ENCODE peak calls at places on chromosomes 1 and 21, in six cellular contexts. R, I, S, B, K and G are unnamed samples.

GRCh38 chr1:208516780-208517179 is 272.6 kb upstream of the PLXNA2 start:
- DNase-seq in R (no peak), I (no peak), S (no peak), B (no peak), K (no peak), G (no peak)

GRCh38 chr1:99751877-99752504 is 14.4 kb downstream of the FRRS1 start:
- DNase-seq in R (no peak), I (no peak), S (no peak), B (no peak), K (no peak), G (no peak)

GRCh38 chr1:2232255-2232915 is 4.3 kb downstream of the SKI start:
- DNase-seq in R (no peak), I (no peak), S (no peak), B (peak), K (no peak), G (no peak)

GRCh38 chr1:231508497-231508896 is 20.0 kb upstream of the TSNAX start:
- DNase-seq in R (no peak), I (no peak), S (no peak), B (no peak), K (no peak), G (no peak)

GRCh38 chr1:183238071-183238470 is 52.0 kb downstream of the LAMC2 start:
- DNase-seq in R (peak), I (no peak), S (no peak), B (no peak), K (no peak), G (no peak)

GRCh38 chr1:9009438-9010366 is 16.5 kb downstream of the SLC2A7 start:
- DNase-seq in R (no peak), I (no peak), S (peak), B (no peak), K (no peak), G (peak)

GRCh38 chr1:77031101-77031662 is 163.9 kb downstream of the ST6GALNAC5 start:
- DNase-seq in R (peak), I (no peak), S (no peak), B (no peak), K (no peak), G (no peak)

GRCh38 chr1:119773711-119774241 is 5.1 kb upstream of the HMGCS2 start:
- DNase-seq in R (no peak), I (no peak), S (no peak), B (no peak), K (no peak), G (no peak)

GRCh38 chr1:48793863-48794262 is 17.2 kb upstream of the BEND5 start:
- DNase-seq in R (no peak), I (no peak), S (no peak), B (no peak), K (no peak), G (no peak)

GRCh38 chr1:81032973-81033425 is 767.7 kb upstream of the ADGRL2 start:
- DNase-seq in R (no peak), I (no peak), S (no peak), B (no peak), K (no peak), G (no peak)

GRCh38 chr1:214548988-214549387 is 2.4 kb downstream of the PTPN14 start:
- DNase-seq in R (peak), I (peak), S (peak), B (peak), K (peak), G (no peak)

GRCh38 chr1:46489169-46489637 is 433 bp upstream of the DMBX1 start:
- DNase-seq in R (peak), I (no peak), S (no peak), B (no peak), K (no peak), G (no peak)

GRCh38 chr21:42199488-42200463 is 19.2 kb upstream of the ABCG1 start:
- DNase-seq in R (peak), I (no peak), S (no peak), B (no peak), K (no peak), G (no peak)

GRCh38 chr1:94481473-94481933 is 60.1 kb downstream of the F3 start:
- DNase-seq in R (peak), I (peak), S (peak), B (peak), K (no peak), G (peak)

GRCh38 chr1:42462828-42463763 is at the start of gene CCDC30:
- DNase-seq in R (peak), I (peak), S (peak), B (peak), K (peak), G (peak)

GRCh38 chr1:30478799-30479198 is 244.6 kb downstream of the MATN1 start:
- DNase-seq in R (no peak), I (no peak), S (no peak), B (no peak), K (no peak), G (no peak)

GRCh38 chr1:221509575-221510360 is 232.1 kb downstream of the DUSP10 start:
- DNase-seq in R (no peak), I (no peak), S (no peak), B (no peak), K (no peak), G (no peak)

GRCh38 chr21:24280591-24280990 is 1326.7 kb downstream of the MRPL39 start:
- DNase-seq in R (no peak), I (no peak), S (no peak), B (no peak), K (no peak), G (no peak)

GRCh38 chr21:35198004-35198403 is 148.9 kb upstream of the RUNX1 start:
- DNase-seq in R (peak), I (no peak), S (no peak), B (no peak), K (no peak), G (no peak)

GRCh38 chr21:34037446-34037845 is 35.9 kb upstream of the MRPS6 start:
- DNase-seq in R (peak), I (no peak), S (no peak), B (no peak), K (no peak), G (no peak)

GRCh38 chr1:41383094-41383852 is 22.0 kb downstream of the FOXO6 start:
- DNase-seq in R (no peak), I (no peak), S (no peak), B (no peak), K (no peak), G (peak)

GRCh38 chr1:84888753-84889152 is 4.3 kb downstream of the LPAR3 start:
- DNase-seq in R (no peak), I (no peak), S (no peak), B (no peak), K (no peak), G (no peak)

GRCh38 chr21:27464643-27465042 is 497.8 kb upstream of the ADAMTS5 start:
- DNase-seq in R (peak), I (no peak), S (no peak), B (no peak), K (no peak), G (no peak)

GRCh38 chr1:234001817-234002216 is 97.3 kb downstream of the SLC35F3 start:
- DNase-seq in R (peak), I (no peak), S (no peak), B (no peak), K (no peak), G (no peak)

GRCh38 chr1:153561401-153561985 is 4.2 kb downstream of the S100A2 start:
- DNase-seq in R (peak), I (no peak), S (no peak), B (no peak), K (no peak), G (no peak)

GRCh38 chr1:88029142-88029541 is 654.9 kb upstream of the PKN2 start:
- DNase-seq in R (no peak), I (no peak), S (no peak), B (no peak), K (no peak), G (no peak)

GRCh38 chr21:39681845-39682244 is 63.1 kb upstream of the IGSF5 start:
- DNase-seq in R (peak), I (no peak), S (no peak), B (no peak), K (no peak), G (no peak)

GRCh38 chr1:22611530-22611947 is 24.9 kb upstream of the C1QA start:
- DNase-seq in R (peak), I (peak), S (peak), B (peak), K (peak), G (peak)

GRCh38 chr1:242651817-242652216 is 127.3 kb upstream of the PLD5 start:
- DNase-seq in R (peak), I (no peak), S (no peak), B (no peak), K (no peak), G (peak)

GRCh38 chr1:44261963-44262362 is 48.7 kb downstream of the DMAP1 start:
- DNase-seq in R (no peak), I (no peak), S (no peak), B (peak), K (no peak), G (no peak)

GRCh38 chr21:35475768-35476167 is 426.7 kb upstream of the RUNX1 start:
- DNase-seq in R (no peak), I (no peak), S (no peak), B (no peak), K (no peak), G (peak)

GRCh38 chr21:35467536-35467935 is 418.4 kb upstream of the RUNX1 start:
- DNase-seq in R (no peak), I (no peak), S (no peak), B (no peak), K (no peak), G (no peak)

GRCh38 chr1:152519876-152520275 is 5.6 kb downstream of the CRCT1 start:
- DNase-seq in R (no peak), I (no peak), S (no peak), B (no peak), K (no peak), G (no peak)

GRCh38 chr1:77874804-77875445 is 13.5 kb upstream of the NEXN start:
- DNase-seq in R (peak), I (no peak), S (no peak), B (no peak), K (no peak), G (no peak)

GRCh38 chr21:30083120-30083945 is 83.3 kb downstream of the CLDN17 start:
- DNase-seq in R (peak), I (no peak), S (no peak), B (no peak), K (no peak), G (no peak)

GRCh38 chr1:115356356-115356755 is 18.3 kb upstream of the NGF start:
- DNase-seq in R (peak), I (no peak), S (no peak), B (no peak), K (no peak), G (no peak)

GRCh38 chr1:25802915-25803314 is 2.9 kb downstream of the SELENON start:
- DNase-seq in R (no peak), I (no peak), S (no peak), B (no peak), K (no peak), G (no peak)

GRCh38 chr1:203362561-203363055 is 11.7 kb upstream of the FMOD start:
- DNase-seq in R (no peak), I (no peak), S (no peak), B (no peak), K (no peak), G (no peak)

GRCh38 chr1:234408757-234409156 is 35.5 kb downstream of the COA6 start:
- DNase-seq in R (no peak), I (no peak), S (no peak), B (no peak), K (no peak), G (no peak)

GRCh38 chr1:67394548-67394947 is 35.7 kb downstream of the SERBP1 start:
- DNase-seq in R (no peak), I (no peak), S (no peak), B (no peak), K (no peak), G (no peak)

GRCh38 chr1:225754940-225755635 is 22.5 kb upstream of the SRP9 start:
- DNase-seq in R (peak), I (peak), S (peak), B (no peak), K (no peak), G (no peak)

GRCh38 chr1:225755668-225756294 is 21.8 kb upstream of the SRP9 start:
- DNase-seq in R (no peak), I (no peak), S (peak), B (no peak), K (no peak), G (no peak)

GRCh38 chr1:225760531-225760930 is 17.1 kb upstream of the SRP9 start:
- DNase-seq in R (no peak), I (no peak), S (no peak), B (no peak), K (no peak), G (no peak)

GRCh38 chr1:225762002-225762441 is 15.6 kb upstream of the SRP9 start:
- DNase-seq in R (no peak), I (no peak), S (no peak), B (no peak), K (no peak), G (no peak)

DNA sequence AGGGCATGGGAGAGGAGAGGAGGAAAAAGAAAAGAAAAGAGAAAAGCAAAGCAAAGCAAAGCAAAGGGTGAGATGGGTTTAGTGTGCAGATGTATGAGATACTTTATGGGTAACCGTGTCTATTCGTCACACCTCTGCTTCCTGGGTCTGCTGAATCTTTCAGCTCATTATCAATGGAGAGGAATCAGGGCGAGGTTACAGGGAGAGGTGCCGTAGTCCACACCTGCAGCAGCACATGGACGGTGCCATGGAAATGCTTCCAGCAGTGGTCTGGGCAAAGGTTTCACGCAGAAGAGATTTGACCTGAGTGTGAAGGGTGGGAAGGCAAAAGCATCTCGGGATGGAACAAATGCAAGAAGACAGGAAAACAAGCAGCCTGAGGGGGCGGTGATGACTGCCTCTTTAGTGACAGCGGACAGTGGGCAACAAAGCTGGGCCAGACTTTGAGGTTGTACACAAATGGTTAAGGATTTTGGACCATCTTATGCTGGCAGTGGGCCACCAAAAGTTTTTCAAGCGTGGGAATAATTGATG is 19.6 kb upstream of the SRP9 start:
- DNase-seq in R (no peak), I (no peak), S (peak), B (no peak), K (no peak), G (no peak)
- H3K4me3 ChIP-seq in R (no peak), I (no peak), S (no peak), B (no peak), K (no peak), G (no peak)

GRCh38 chr21:31310750-31311149 is 33.3 kb downstream of the TIAM1 start:
- DNase-seq in R (peak), I (no peak), S (no peak), B (no peak), K (no peak), G (no peak)
- H3K4me3 ChIP-seq in R (no peak), I (no peak), S (no peak), B (no peak), K (no peak), G (no peak)

GRCh38 chr1:182101415-182102041 is 40.0 kb upstream of the ZNF648 start:
- DNase-seq in R (peak), I (peak), S (no peak), B (peak), K (no peak), G (no peak)
- H3K4me3 ChIP-seq in R (no peak), I (no peak), S (no peak), B (no peak), K (no peak), G (no peak)

DNA sequence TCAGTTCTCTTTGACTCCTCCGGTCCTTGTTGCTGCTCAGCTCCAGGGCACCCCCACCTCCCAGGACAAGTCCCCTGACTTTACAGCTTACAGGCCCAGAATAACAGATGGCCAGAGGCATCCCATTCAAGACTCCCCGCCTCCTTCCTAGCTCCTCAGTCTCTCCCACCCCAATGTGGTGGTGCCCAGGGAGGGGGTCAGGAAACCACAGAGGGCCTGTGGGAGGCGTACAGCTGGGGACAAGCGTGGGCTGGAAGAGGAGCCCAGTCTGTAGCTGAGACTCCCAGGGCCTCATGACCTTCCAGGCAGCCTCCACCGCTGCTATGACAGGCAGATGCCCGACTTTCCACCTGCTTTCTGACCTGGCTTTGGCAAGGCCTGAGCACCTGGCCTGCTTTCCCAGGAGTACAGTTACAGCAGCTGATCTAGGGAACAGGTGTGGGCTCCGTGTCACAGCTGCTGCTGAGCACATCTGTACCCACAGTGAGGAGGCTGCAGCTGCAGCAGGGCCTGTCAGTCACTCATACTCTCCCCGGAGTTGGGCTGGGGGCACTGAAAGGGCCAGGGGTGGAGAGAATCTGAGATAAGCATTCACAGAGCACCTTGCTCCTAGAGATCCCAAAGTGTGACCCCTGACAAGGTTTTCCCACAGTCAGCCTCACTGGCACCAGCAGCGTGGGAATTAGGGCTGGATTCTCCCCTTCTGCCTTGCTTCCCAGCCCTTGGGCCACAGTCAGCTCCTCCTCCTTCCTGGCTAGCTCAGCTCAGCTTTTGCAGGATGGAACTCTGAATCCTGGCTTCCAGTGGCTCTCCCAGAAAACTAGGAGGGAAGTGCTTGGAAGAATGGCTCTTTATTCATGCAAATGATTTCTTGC is 7.1 kb upstream of the NAV1 start:
- DNase-seq in R (no peak), I (peak), S (no peak), B (no peak), K (peak), G (no peak)
- H3K4me3 ChIP-seq in R (no peak), I (no peak), S (no peak), B (no peak), K (no peak), G (no peak)

GRCh38 chr1:64539808-64540207 is 69.9 kb downstream of the CACHD1 start:
- DNase-seq in R (no peak), I (peak), S (peak), B (peak), K (peak), G (no peak)
- H3K4me3 ChIP-seq in R (no peak), I (no peak), S (no peak), B (peak), K (peak), G (no peak)

DNA sequence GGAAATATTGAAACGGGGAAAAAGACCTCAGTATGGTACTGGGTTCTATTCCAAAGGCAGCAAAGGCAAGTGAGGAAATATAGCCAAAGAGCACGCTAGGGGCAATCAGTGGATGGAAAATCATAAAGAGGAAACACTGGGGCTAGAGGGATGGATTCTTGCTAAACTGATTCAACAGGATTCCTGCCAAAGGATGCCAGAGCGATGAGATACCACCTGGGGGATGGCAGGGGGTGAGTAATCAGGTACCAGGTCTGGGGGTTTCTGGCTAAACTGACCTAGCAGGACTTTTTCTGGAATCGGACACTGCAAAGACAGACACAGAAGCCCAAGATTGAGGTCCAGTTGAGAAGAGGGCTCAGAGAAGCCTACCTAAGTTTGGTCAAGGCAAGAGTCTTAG is 6.7 kb downstream of the CHI3L2 start:
- DNase-seq in R (peak), I (no peak), S (no peak), B (no peak), K (no peak), G (no peak)
- H3K4me3 ChIP-seq in R (no peak), I (no peak), S (no peak), B (no peak), K (no peak), G (no peak)

DNA sequence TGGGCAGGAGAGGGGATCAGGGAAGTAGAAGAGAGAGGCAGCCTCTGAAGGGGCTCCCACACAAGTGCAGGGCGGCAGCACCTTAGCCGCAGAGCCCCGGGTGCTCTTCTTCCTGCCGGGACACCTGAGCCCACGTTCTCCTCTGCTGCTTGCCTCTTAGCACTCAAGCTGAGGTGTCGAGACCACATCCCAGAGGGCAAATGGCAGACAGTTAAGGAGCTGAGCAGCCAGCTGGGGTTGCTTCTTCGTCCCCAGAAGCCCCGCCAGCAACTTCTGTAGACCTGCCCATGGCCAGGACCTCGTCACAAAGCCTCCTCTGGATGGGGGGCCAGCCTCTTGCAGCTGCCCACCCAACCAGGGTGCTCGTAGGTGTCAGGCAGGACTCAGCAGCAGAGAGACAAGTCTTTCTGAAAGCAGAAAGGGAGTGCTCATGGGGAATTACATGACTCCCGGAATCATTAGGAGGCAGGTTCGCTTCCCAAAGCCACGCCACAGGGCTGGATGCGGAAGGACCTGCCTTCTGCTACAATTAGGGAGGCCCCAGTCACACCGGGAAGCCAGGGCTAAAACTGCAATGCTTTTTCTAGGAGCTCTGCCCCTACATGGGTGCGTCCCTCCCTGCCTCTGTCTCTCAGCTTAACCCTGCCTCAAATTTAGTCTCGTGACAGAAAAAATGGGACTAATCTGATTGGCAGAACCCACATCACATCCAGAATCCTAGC is 141.4 kb upstream of the RAB4A start:
- DNase-seq in R (no peak), I (no peak), S (no peak), B (no peak), K (no peak), G (peak)
- H3K4me3 ChIP-seq in R (no peak), I (no peak), S (no peak), B (no peak), K (no peak), G (peak)